ENCODE peak calls at places on chromosome 2, in ten cellular contexts. B is right cardiac atrium, Y is foreskin keratinocyte, V is cardiac muscle cell, G is lower lobe of right lung, M is Panc1, K is heart right ventricle, L is ovary, X is hepatocyte, I is thoracic aorta. R is an unnamed sample.

GRCh38 chr2:17790539-17790938 is 25.7 kb upstream of the MSGN1 start:
- DNase-seq in M (no peak), L (no peak), X (no peak), B (no peak), K (no peak), Y (no peak), G (no peak), I (no peak), V (no peak), R (no peak)

GRCh38 chr2:156982615-156983014 is 274.9 kb upstream of the GALNT5 start:
- DNase-seq in M (no peak), G (no peak), V (no peak), K (no peak), Y (no peak), X (no peak), L (no peak), B (no peak), I (no peak), R (no peak)

GRCh38 chr2:209411296-209411695 is 12.6 kb upstream of the MAP2 start:
- DNase-seq in M (no peak), G (no peak), B (no peak), L (no peak), X (no peak), I (no peak), Y (no peak), V (no peak), K (no peak), R (no peak)

GRCh38 chr2:53286336-53286735 is 481.3 kb upstream of the CHAC2 start:
- DNase-seq in M (no peak), I (no peak), V (no peak), B (no peak), G (no peak), K (no peak), X (no peak), Y (peak; percentile 22), L (no peak), R (no peak)

GRCh38 chr2:225319872-225320271 is 79.6 kb upstream of the NYAP2 start:
- DNase-seq in G (no peak), M (no peak), X (no peak), B (no peak), K (no peak), I (no peak), L (no peak), V (no peak), Y (no peak), R (no peak)

GRCh38 chr2:11647834-11648600 is 22.0 kb downstream of the NTSR2 start:
- DNase-seq in Y (no peak), G (no peak), V (peak; percentile 42), B (no peak), I (no peak), M (no peak), K (no peak), X (peak; percentile 34), L (no peak), R (no peak)

GRCh38 chr2:33013684-33014110 is 66.9 kb downstream of the LTBP1 start:
- DNase-seq in X (no peak), V (no peak), L (no peak), B (no peak), K (no peak), Y (no peak), I (no peak), M (no peak), G (no peak), R (no peak)

GRCh38 chr2:136281281-136282117 is 163.6 kb upstream of the CXCR4 start:
- DNase-seq in V (no peak), Y (no peak), M (no peak), X (no peak), L (no peak), B (no peak), K (no peak), G (no peak), I (no peak), R (peak; percentile 78)

GRCh38 chr2:201383156-201383555 is 26.0 kb upstream of the FLACC1 start:
- DNase-seq in V (no peak), G (no peak), Y (no peak), I (no peak), L (no peak), B (no peak), K (no peak), X (no peak), M (no peak), R (no peak)

GRCh38 chr2:138028538-138028937 is 64.3 kb downstream of the HNMT start:
- DNase-seq in B (no peak), M (no peak), K (no peak), L (no peak), V (no peak), Y (no peak), G (no peak), I (no peak), X (no peak), R (no peak)

GRCh38 chr2:631741-632140 is 45.5 kb downstream of the TMEM18 start:
- DNase-seq in I (no peak), X (no peak), L (no peak), M (no peak), V (no peak), G (no peak), Y (no peak), K (no peak), B (no peak), R (no peak)

GRCh38 chr2:628651-629050 is 48.6 kb downstream of the TMEM18 start:
- DNase-seq in G (no peak), K (no peak), X (no peak), V (no peak), M (no peak), B (no peak), I (no peak), Y (peak; percentile 13), L (no peak), R (no peak)

GRCh38 chr2:627926-628560 is 49.2 kb downstream of the TMEM18 start:
- DNase-seq in Y (no peak), K (no peak), X (no peak), I (no peak), G (no peak), V (no peak), M (no peak), B (no peak), L (no peak), R (no peak)

GRCh38 chr2:630451-631320 is 46.5 kb downstream of the TMEM18 start:
- DNase-seq in K (no peak), V (no peak), G (no peak), M (no peak), I (no peak), L (no peak), B (no peak), Y (no peak), X (no peak), R (no peak)

GRCh38 chr2:629961-630360 is 47.2 kb downstream of the TMEM18 start:
- DNase-seq in X (no peak), V (no peak), B (no peak), G (no peak), K (no peak), L (no peak), M (no peak), Y (no peak), I (no peak), R (no peak)
- H3K4me1 ChIP-seq in X (no peaks in the 10 kb centered on the region), V (no peaks in the 10 kb centered on the region), B (no peaks in the 10 kb centered on the region), G (no peaks in the 10 kb centered on the region), K (no peaks in the 10 kb centered on the region), L (no peaks in the 10 kb centered on the region), M (peaks cover 3% of the 10 kb centered on the region), Y (no peaks in the 10 kb centered on the region), I (no peaks in the 10 kb centered on the region), R (no peaks in the 10 kb centered on the region)

GRCh38 chr2:75709297-75709696 is 1.4 kb downstream of the GCFC2 start:
- DNase-seq in M (no peak), V (no peak), B (no peak), X (no peak), K (no peak), Y (no peak), L (no peak), G (no peak), I (no peak), R (no peak)
- H3K27ac ChIP-seq in M (peak overlapping the region; percentile 93), V (no peak overlapping the region), B (no peak overlapping the region), X (peak overlapping the region; percentile 94), K (no peak overlapping the region), Y (no peak overlapping the region), L (no peak overlapping the region), G (no peak overlapping the region), I (no peak overlapping the region), R (no peak overlapping the region)

GRCh38 chr2:111024496-111024895 is 96.2 kb upstream of the BCL2L11 start:
- DNase-seq in K (no peak), V (no peak), X (no peak), G (no peak), I (no peak), Y (no peak), L (no peak), M (no peak), B (no peak), R (no peak)
- H3K27me3 ChIP-seq in K (peaks cover 6% of the 10 kb centered on the region), V (no peaks in the 10 kb centered on the region), X (no peaks in the 10 kb centered on the region), G (no peaks in the 10 kb centered on the region), I (no peaks in the 10 kb centered on the region), Y (peaks cover 21% of the 10 kb centered on the region), L (no peaks in the 10 kb centered on the region), M (peaks cover 3% of the 10 kb centered on the region), B (no peaks in the 10 kb centered on the region), R (no peaks in the 10 kb centered on the region)

GRCh38 chr2:12762976-12763375 is 46.2 kb downstream of the TRIB2 start:
- DNase-seq in L (no peak), K (no peak), V (no peak), G (no peak), Y (no peak), B (no peak), I (no peak), X (no peak), M (no peak), R (no peak)

GRCh38 chr2:12763486-12763885 is 46.8 kb downstream of the TRIB2 start:
- DNase-seq in B (no peak), V (no peak), M (no peak), I (no peak), K (no peak), L (no peak), Y (no peak), G (no peak), X (no peak), R (no peak)

GRCh38 chr2:12765203-12765602 is 48.5 kb downstream of the TRIB2 start:
- DNase-seq in B (no peak), V (no peak), M (no peak), G (no peak), Y (peak; percentile 19), I (no peak), X (no peak), L (no peak), K (no peak), R (no peak)

GRCh38 chr2:12762337-12762736 is 45.6 kb downstream of the TRIB2 start:
- DNase-seq in Y (no peak), K (no peak), G (no peak), I (no peak), L (no peak), V (no peak), X (no peak), M (no peak), B (no peak), R (no peak)

DNA sequence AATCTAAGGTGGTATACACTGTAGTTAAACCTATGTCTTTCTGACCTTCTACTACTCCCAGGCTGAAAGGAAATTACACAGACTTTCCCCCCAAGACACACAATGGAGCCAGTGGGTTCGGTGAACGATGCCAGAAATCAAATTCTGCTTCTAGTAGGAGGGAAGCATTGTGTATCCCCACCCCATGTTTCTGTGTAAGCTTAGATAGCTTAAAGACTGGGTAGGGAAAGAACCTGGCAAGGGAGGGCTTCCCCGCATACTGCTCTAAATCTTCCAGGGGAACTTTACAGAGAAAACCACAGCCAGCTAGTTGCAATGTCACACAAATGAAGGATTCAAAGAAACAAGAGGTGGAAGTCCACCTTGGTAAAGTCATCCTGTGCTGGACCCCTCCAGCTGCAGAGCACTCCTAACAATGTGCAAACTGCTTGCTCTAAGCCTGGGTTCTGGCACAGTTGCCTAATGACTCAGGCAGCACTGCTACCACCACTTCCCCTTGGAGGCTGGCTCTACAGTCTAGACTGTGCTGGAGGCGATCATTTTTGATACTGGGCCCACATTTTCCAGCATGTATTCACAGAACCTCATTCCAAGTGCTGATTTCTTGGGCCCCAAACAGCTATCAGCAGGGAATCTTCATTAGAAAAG is 47.5 kb downstream of the TRIB2 start:
- DNase-seq in X (no peak), G (no peak), B (no peak), V (peak; percentile 34), L (no peak), Y (peak; percentile 12), K (no peak), I (no peak), M (no peak), R (no peak)
- H3K4me1 ChIP-seq in X (no peaks in the 10 kb centered on the region), G (peaks cover 6% of the 10 kb centered on the region), B (no peaks in the 10 kb centered on the region), V (no peaks in the 10 kb centered on the region), L (no peaks in the 10 kb centered on the region), Y (peaks cover 5% of the 10 kb centered on the region), K (no peaks in the 10 kb centered on the region), I (no peaks in the 10 kb centered on the region), M (no peaks in the 10 kb centered on the region), R (peaks cover 11% of the 10 kb centered on the region)

R was measured in CD4-positive, alpha-beta memory T cell.